ENCODE peak calls at places on chromosomes 2 and 18, in seven cellular contexts. I is heart right ventricle, D is adipocyte, P is ovary, R is adrenal gland, W is vagina, F is transverse colon. C is an unnamed sample.
A peak's percentile ranks its signal among the peaks of the same experiment; 100 is the strongest.

GRCh38 chr2:101152195-101153076 is 1.3 kb upstream of the TBC1D8 start:
- DNase-seq in I (peak; percentile 47), D (peak; percentile 51), P (peak; percentile 54), R (peak; percentile 37), W (no peak), F (peak; percentile 66), C (peak; percentile 79)

GRCh38 chr18:69935319-69936190 is 12.1 kb downstream of the CD226 start:
- DNase-seq in I (no peak), D (no peak), P (no peak), R (no peak), W (no peak), F (peak; percentile 51), C (no peak)

GRCh38 chr2:179751184-179751809 is 110.1 kb downstream of the ZNF385B start:
- DNase-seq in I (no peak), D (peak; percentile 74), P (no peak), R (no peak), W (no peak), F (no peak), C (no peak)

GRCh38 chr2:160108231-160108630 is 45.8 kb upstream of the PLA2R1 start:
- DNase-seq in I (no peak), D (no peak), P (no peak), R (no peak), W (no peak), F (no peak), C (no peak)

GRCh38 chr2:206670531-206671319 is 28.4 kb downstream of the FAM237A start:
- DNase-seq in I (no peak), D (peak; percentile 1), P (no peak), R (no peak), W (no peak), F (no peak), C (no peak)

GRCh38 chr2:174035981-174036742 is 71.0 kb upstream of the SP3 start:
- DNase-seq in I (peak; percentile 34), D (no peak), P (no peak), R (no peak), W (peak; percentile 65), F (no peak), C (no peak)

GRCh38 chr18:32086866-32087265 is 4.8 kb upstream of the RNF138 start:
- DNase-seq in I (no peak), D (no peak), P (no peak), R (no peak), W (no peak), F (no peak), C (no peak)

GRCh38 chr2:227164745-227165350 is 424 bp downstream of the COL4A3 start:
- DNase-seq in I (peak; percentile 20), D (no peak), P (peak; percentile 30), R (peak; percentile 65), W (no peak), F (peak; percentile 53), C (peak; percentile 75)

GRCh38 chr18:12645264-12645663 is 12.6 kb downstream of the SPIRE1 start:
- DNase-seq in I (no peak), D (no peak), P (no peak), R (no peak), W (no peak), F (no peak), C (no peak)

GRCh38 chr18:10477121-10477862 is 22.9 kb downstream of the APCDD1 start:
- DNase-seq in I (no peak), D (no peak), P (no peak), R (no peak), W (no peak), F (no peak), C (no peak)

GRCh38 chr18:58556333-58557012 is 72.4 kb downstream of the ALPK2 start:
- DNase-seq in I (peak; percentile 47), D (no peak), P (no peak), R (no peak), W (no peak), F (no peak), C (no peak)

GRCh38 chr2:174702541-174702940 is 61.7 kb downstream of the CHRNA1 start:
- DNase-seq in I (no peak), D (no peak), P (no peak), R (no peak), W (no peak), F (no peak), C (no peak)

GRCh38 chr18:38459086-38459485 is 893.5 kb upstream of the CELF4 start:
- DNase-seq in I (no peak), D (no peak), P (no peak), R (no peak), W (no peak), F (no peak), C (no peak)

GRCh38 chr2:236309669-236310029 is 45.4 kb upstream of the ASB18 start:
- DNase-seq in I (no peak), D (peak; percentile 9), P (no peak), R (no peak), W (peak; percentile 64), F (no peak), C (no peak)

GRCh38 chr2:28009732-28010131 is 119.2 kb downstream of the BABAM2 start:
- DNase-seq in I (no peak), D (peak; percentile 20), P (no peak), R (no peak), W (no peak), F (no peak), C (no peak)

GRCh38 chr18:74836296-74837139 is 238.8 kb downstream of the ZNF407 start:
- DNase-seq in I (no peak), D (peak; percentile 29), P (no peak), R (no peak), W (no peak), F (peak; percentile 25), C (no peak)

GRCh38 chr2:94999431-94999883 is 26.1 kb upstream of the MAL start:
- DNase-seq in I (no peak), D (no peak), P (no peak), R (no peak), W (no peak), F (no peak), C (no peak)

GRCh38 chr2:52036853-52037252 is 1004.9 kb upstream of the NRXN1 start:
- DNase-seq in I (no peak), D (no peak), P (no peak), R (no peak), W (no peak), F (no peak), C (no peak)

GRCh38 chr2:162244559-162245031 is 1.4 kb upstream of the FAP start:
- DNase-seq in I (peak; percentile 11), D (peak; percentile 92), P (no peak), R (no peak), W (no peak), F (no peak), C (peak; percentile 64)

DNA sequence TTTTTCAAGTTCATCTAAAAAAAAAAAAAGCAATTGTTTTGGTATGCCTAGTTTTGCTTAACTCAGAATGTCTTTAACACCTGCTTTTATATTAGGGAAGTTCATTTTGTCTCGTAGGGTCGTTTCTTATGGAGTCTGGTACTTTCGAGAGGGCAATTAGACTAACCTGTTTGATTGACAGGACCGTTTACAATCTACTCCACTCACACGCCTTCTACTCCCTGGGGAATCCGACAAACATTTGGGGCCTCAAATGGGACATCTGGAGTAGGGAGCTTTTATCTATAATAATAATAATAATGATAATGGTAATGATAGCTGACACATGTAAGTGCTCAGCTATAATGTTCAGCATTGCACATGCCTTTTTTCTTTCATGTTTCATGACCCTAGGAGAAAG is 261.6 kb upstream of the RASGRP3 start:
- DNase-seq in I (no peak), D (no peak), P (no peak), R (no peak), W (no peak), F (no peak), C (no peak)
- H3K4me1 ChIP-seq in I (peaks cover 51% of the 10 kb centered on the region), D (peaks cover 50% of the 10 kb centered on the region), P (peaks cover 18% of the 10 kb centered on the region), R (peaks cover 7% of the 10 kb centered on the region), W (peaks cover 46% of the 10 kb centered on the region), F (peaks cover 7% of the 10 kb centered on the region), C (no peaks in the 10 kb centered on the region)

GRCh38 chr2:119490106-119490505 is 34.2 kb downstream of the SCTR start:
- DNase-seq in I (no peak), D (no peak), P (no peak), R (no peak), W (no peak), F (no peak), C (no peak)

GRCh38 chr2:119487434-119488244 is 36.6 kb downstream of the SCTR start:
- DNase-seq in I (no peak), D (no peak), P (no peak), R (peak; percentile 18), W (no peak), F (peak; percentile 83), C (peak; percentile 90)

GRCh38 chr2:119488245-119489182 is 35.8 kb downstream of the SCTR start:
- DNase-seq in I (no peak), D (no peak), P (no peak), R (peak; percentile 12), W (peak; percentile 74), F (no peak), C (no peak)

GRCh38 chr2:119490653-119491195 is 33.6 kb downstream of the SCTR start:
- DNase-seq in I (no peak), D (no peak), P (no peak), R (no peak), W (peak; percentile 75), F (no peak), C (no peak)

DNA sequence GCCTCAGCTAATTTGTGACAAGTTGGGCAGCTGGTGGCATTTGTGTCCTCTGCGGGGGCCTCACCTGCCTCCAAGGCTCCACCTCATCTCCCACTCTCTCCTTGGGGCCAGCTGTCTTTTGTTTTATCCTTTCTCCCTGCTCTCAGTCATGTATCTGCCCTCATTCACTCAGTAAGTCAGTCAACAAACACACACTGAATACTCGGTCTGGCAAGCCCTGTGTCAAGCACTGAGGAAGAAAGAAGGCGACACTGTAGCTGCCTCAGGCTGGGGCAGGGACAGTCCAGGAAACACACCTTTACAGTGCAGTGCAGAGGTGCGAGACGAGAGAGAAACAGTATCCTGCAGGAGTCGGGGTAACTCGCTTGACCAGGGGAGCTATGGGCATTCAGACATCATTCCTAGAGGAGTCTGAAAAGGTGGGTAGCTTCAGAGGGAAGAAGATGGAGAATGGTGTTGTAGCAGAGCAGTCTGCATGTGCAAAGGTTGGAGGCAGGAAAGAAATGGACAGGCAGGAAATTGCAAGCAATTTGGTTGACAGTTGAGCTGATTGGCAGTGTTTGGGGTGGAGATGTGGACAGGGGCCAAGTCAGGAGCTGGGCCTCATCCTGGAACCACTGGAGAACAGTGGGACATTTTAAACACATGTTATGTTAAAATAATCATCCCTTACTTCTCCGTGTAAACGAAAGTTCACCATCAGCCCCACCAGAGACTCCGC is 34.9 kb downstream of the SCTR start:
- DNase-seq in I (no peak), D (no peak), P (no peak), R (no peak), W (peak; percentile 67), F (peak; percentile 73), C (no peak)
- H3K4me1 ChIP-seq in I (peaks cover 39% of the 10 kb centered on the region), D (peaks cover 23% of the 10 kb centered on the region), P (no peaks in the 10 kb centered on the region), R (peaks cover 12% of the 10 kb centered on the region), W (no peaks in the 10 kb centered on the region), F (peaks cover 30% of the 10 kb centered on the region), C (peaks cover 46% of the 10 kb centered on the region)

GRCh38 chr2:126661702-126662465 is 5.9 kb downstream of the GYPC start:
- DNase-seq in I (no peak), D (no peak), P (no peak), R (no peak), W (no peak), F (no peak), C (no peak)
- H3K4me1 ChIP-seq in I (peaks cover 97% of the 10 kb centered on the region), D (peaks cover 45% of the 10 kb centered on the region), P (peaks cover 45% of the 10 kb centered on the region), R (peaks cover 89% of the 10 kb centered on the region), W (peaks cover 85% of the 10 kb centered on the region), F (peaks cover 34% of the 10 kb centered on the region), C (peaks cover 50% of the 10 kb centered on the region)

GRCh38 chr2:172109670-172110421 is 7.1 kb upstream of the DLX2 start:
- DNase-seq in I (no peak), D (no peak), P (peak; percentile 14), R (no peak), W (no peak), F (no peak), C (no peak)
- H3K4me1 ChIP-seq in I (peaks cover 8% of the 10 kb centered on the region), D (peaks cover 19% of the 10 kb centered on the region), P (peaks cover 2% of the 10 kb centered on the region), R (no peaks in the 10 kb centered on the region), W (peaks cover 11% of the 10 kb centered on the region), F (peaks cover 6% of the 10 kb centered on the region), C (peaks cover 7% of the 10 kb centered on the region)

GRCh38 chr2:61433606-61434005 is 37.3 kb downstream of the USP34 start:
- DNase-seq in I (no peak), D (no peak), P (no peak), R (no peak), W (no peak), F (no peak), C (no peak)
- H3K4me1 ChIP-seq in I (peaks cover 36% of the 10 kb centered on the region), D (peaks cover 24% of the 10 kb centered on the region), P (peaks cover 5% of the 10 kb centered on the region), R (peaks cover 5% of the 10 kb centered on the region), W (peaks cover 19% of the 10 kb centered on the region), F (peaks cover 27% of the 10 kb centered on the region), C (no peaks in the 10 kb centered on the region)

C was measured in kidney.